ENCODE peak calls at places on chromosomes 7 and 10, in eight cellular contexts. R, Y, G, L, H, W, N and J are unnamed samples.

GRCh38 chr7:105878746-105879605 is 2.6 kb upstream of the ATXN7L1 start:
- DNase-seq in G (no peak), L (no peak), R (no peak), H (no peak), Y (no peak), W (no peak), N (no peak), J (no peak)

GRCh38 chr7:21550821-21551531 is 8.1 kb downstream of the DNAH11 start:
- DNase-seq in G (no peak), H (peak; percentile 49), R (no peak), W (no peak), Y (no peak), L (no peak), N (no peak), J (no peak)

GRCh38 chr10:109018892-109019507 is 904.3 kb downstream of the XPNPEP1 start:
- DNase-seq in W (no peak), H (no peak), R (peak; percentile 13), N (no peak), G (no peak), L (no peak), Y (no peak), J (peak; percentile 15)

GRCh38 chr10:51700228-51700835 is 937 bp upstream of the CSTF2T start:
- DNase-seq in R (peak; percentile 40), Y (no peak), G (peak; percentile 5), N (no peak), W (peak; percentile 42), H (peak; percentile 14), L (no peak), J (peak; percentile 16)

GRCh38 chr7:2248984-2249694 is 7.1 kb downstream of the NUDT1 start:
- DNase-seq in R (peak; percentile 96), N (no peak), L (peak; percentile 93), G (no peak), H (no peak), Y (no peak), W (peak; percentile 33), J (peak; percentile 99)

GRCh38 chr10:75444781-75445386 is 13.5 kb downstream of the LRMDA start:
- DNase-seq in H (no peak), G (no peak), W (no peak), Y (no peak), N (no peak), L (no peak), R (peak; percentile 68), J (no peak)

GRCh38 chr10:133399123-133399601 is 5.2 kb downstream of the MTG1 start:
- DNase-seq in G (no peak), R (no peak), H (no peak), L (no peak), W (no peak), N (no peak), Y (peak; percentile 57), J (no peak)

GRCh38 chr7:3754488-3755365 is 453.7 kb downstream of the SDK1 start:
- DNase-seq in R (peak; percentile 29), L (peak; percentile 25), N (peak; percentile 68), W (no peak), H (peak; percentile 52), G (no peak), Y (no peak), J (peak; percentile 65)

GRCh38 chr7:27300401-27300800 is 57.8 kb downstream of the EVX1 start:
- DNase-seq in R (peak; percentile 87), N (no peak), H (no peak), G (no peak), L (no peak), W (no peak), Y (no peak), J (no peak)

GRCh38 chr10:61063911-61064310 is 119.9 kb upstream of the RHOBTB1 start:
- DNase-seq in Y (no peak), W (no peak), H (no peak), R (no peak), N (no peak), G (peak; percentile 25), L (no peak), J (no peak)

GRCh38 chr10:107653832-107654287 is 489.4 kb upstream of the SORCS1 start:
- DNase-seq in L (peak; percentile 27), G (no peak), R (peak; percentile 40), H (no peak), W (no peak), N (peak; percentile 33), Y (no peak), J (peak; percentile 76)

GRCh38 chr10:114458955-114459354 is 54.7 kb upstream of the AFAP1L2 start:
- DNase-seq in R (peak; percentile 36), W (no peak), H (peak; percentile 81), G (no peak), Y (no peak), N (peak; percentile 24), L (no peak), J (peak; percentile 28)

GRCh38 chr10:62638062-62638477 is 166.4 kb upstream of the ADO start:
- DNase-seq in W (peak; percentile 24), R (peak; percentile 32), G (no peak), Y (no peak), N (no peak), H (no peak), L (no peak), J (no peak)

GRCh38 chr10:6148908-6149307 is 53.8 kb upstream of the PFKFB3 start:
- DNase-seq in H (no peak), R (no peak), W (no peak), L (no peak), N (no peak), Y (no peak), G (no peak), J (no peak)

GRCh38 chr10:31605846-31606543 is 287.0 kb downstream of the ZEB1 start:
- DNase-seq in W (peak; percentile 81), L (no peak), N (no peak), R (peak; percentile 7), G (no peak), Y (no peak), H (no peak), J (no peak)

GRCh38 chr10:64011871-64012714 is 490.9 kb downstream of the REEP3 start:
- DNase-seq in R (no peak), N (no peak), L (no peak), H (no peak), G (no peak), W (no peak), Y (no peak), J (peak; percentile 45)

GRCh38 chr10:3095373-3096139 is 28.2 kb downstream of the PFKP start:
- DNase-seq in G (peak; percentile 99), H (no peak), L (peak; percentile 87), N (peak; percentile 92), Y (no peak), R (peak; percentile 96), W (peak; percentile 75), J (peak; percentile 87)

GRCh38 chr7:70317356-70317755 is 719.1 kb downstream of the AUTS2 start:
- DNase-seq in L (no peak), H (no peak), Y (no peak), G (no peak), W (no peak), R (peak; percentile 42), N (no peak), J (no peak)

GRCh38 chr7:69708857-69709256 is 110.6 kb downstream of the AUTS2 start:
- DNase-seq in H (no peak), L (no peak), G (no peak), Y (no peak), N (peak; percentile 15), R (peak; percentile 70), W (no peak), J (no peak)

GRCh38 chr7:25069900-25070443 is 55.1 kb downstream of the CYCS start:
- DNase-seq in H (peak; percentile 83), N (peak; percentile 59), L (peak; percentile 75), Y (no peak), W (peak; percentile 50), R (peak; percentile 77), G (peak; percentile 58), J (peak; percentile 87)

GRCh38 chr7:157557263-157557662 is 220.5 kb downstream of the DNAJB6 start:
- DNase-seq in Y (peak; percentile 4), R (no peak), H (no peak), G (no peak), L (no peak), W (no peak), N (no peak), J (no peak)

GRCh38 chr10:15035385-15036301 is 8.1 kb upstream of the OLAH start:
- DNase-seq in W (no peak), G (no peak), Y (no peak), H (peak; percentile 36), R (peak; percentile 68), L (no peak), N (no peak), J (peak; percentile 58)

GRCh38 chr10:110634527-110635209 is 9.5 kb upstream of the RBM20 start:
- DNase-seq in N (no peak), L (no peak), Y (no peak), R (peak; percentile 62), H (no peak), G (no peak), W (no peak), J (peak; percentile 81)

GRCh38 chr7:1455241-1455939 is 3.9 kb downstream of the MICALL2 start:
- DNase-seq in Y (no peak), N (no peak), W (no peak), R (no peak), G (no peak), L (no peak), H (peak; percentile 74), J (no peak)

GRCh38 chr10:122165914-122166313 is 105.2 kb upstream of the BTBD16 start:
- DNase-seq in N (no peak), Y (no peak), W (no peak), L (no peak), H (no peak), R (no peak), G (no peak), J (no peak)

GRCh38 chr7:27640914-27641570 is 21.6 kb downstream of the HIBADH start:
- DNase-seq in L (no peak), Y (no peak), G (peak; percentile 68), H (no peak), N (no peak), W (no peak), R (peak; percentile 93), J (peak; percentile 93)

GRCh38 chr7:1341995-1342645 is 109.4 kb downstream of the UNCX start:
- DNase-seq in L (no peak), W (no peak), H (no peak), N (no peak), R (no peak), Y (no peak), G (no peak), J (no peak)

GRCh38 chr10:21078410-21079329 is 181.6 kb upstream of the NEBL start:
- DNase-seq in R (peak; percentile 48), N (peak; percentile 64), Y (no peak), L (peak; percentile 39), H (peak; percentile 73), W (peak; percentile 35), G (peak; percentile 44), J (peak; percentile 73)

GRCh38 chr10:14086596-14086995 is 244.1 kb downstream of the FRMD4A start:
- DNase-seq in H (no peak), R (no peak), G (no peak), N (no peak), Y (no peak), L (no peak), W (no peak), J (no peak)

GRCh38 chr10:110699859-110700468 is 55.8 kb downstream of the RBM20 start:
- DNase-seq in R (peak; percentile 12), H (no peak), W (no peak), L (no peak), G (no peak), Y (no peak), N (no peak), J (no peak)

GRCh38 chr10:60288291-60288690 is 101.4 kb downstream of the ANK3 start:
- DNase-seq in L (no peak), H (no peak), Y (no peak), W (no peak), R (no peak), N (no peak), G (no peak), J (no peak)

GRCh38 chr10:17123062-17123661 is 6.4 kb downstream of the CUBN start:
- DNase-seq in R (peak; percentile 89), Y (no peak), G (no peak), H (no peak), L (peak; percentile 86), W (no peak), N (no peak), J (peak; percentile 29)

GRCh38 chr10:32621969-32622368 is 176.0 kb downstream of the CCDC7 start:
- DNase-seq in L (no peak), Y (no peak), H (no peak), G (no peak), W (no peak), R (no peak), N (no peak), J (no peak)